ENCODE peak calls at places on chromosomes 12 and 14, in ten cellular contexts. H is sigmoid colon, E is GM23338, K is K562, U is endothelial cell of umbilical vein, S is transverse colon, V is stomach, Y is breast epithelium, D is GM12878, F is esophagus muscularis mucosa. O is an unnamed sample.
A peak's percentile ranks its signal among the peaks of the same experiment; 100 is the strongest.

GRCh38 chr14:35814371-35815005 is 5.4 kb upstream of the RALGAPA1 start:
- DNase-seq in H (no peak), E (peak; percentile 87), K (peak; percentile 28), U (peak; percentile 66), S (peak; percentile 77), V (peak; percentile 67), Y (no peak), D (no peak), F (no peak), O (peak; percentile 78)

GRCh38 chr12:128381537-128381936 is 114.6 kb downstream of the TMEM132C start:
- DNase-seq in H (no peak), E (no peak), K (no peak), U (no peak), S (no peak), V (no peak), Y (no peak), D (no peak), F (no peak), O (no peak)

GRCh38 chr12:12748051-12748450 is 30.9 kb downstream of the CDKN1B start:
- DNase-seq in H (no peak), E (no peak), K (no peak), U (no peak), S (no peak), V (no peak), Y (no peak), D (no peak), F (no peak), O (no peak)

GRCh38 chr14:70156602-70157001 is 32.1 kb downstream of the SLC8A3 start:
- DNase-seq in H (no peak), E (no peak), K (no peak), U (no peak), S (no peak), V (no peak), Y (no peak), D (no peak), F (no peak), O (no peak)

GRCh38 chr14:100532916-100533630 is 54.1 kb downstream of the BEGAIN start:
- DNase-seq in H (peak; percentile 74), E (no peak), K (no peak), U (no peak), S (no peak), V (peak; percentile 24), Y (peak; percentile 57), D (no peak), F (peak; percentile 85), O (peak; percentile 92)

GRCh38 chr14:51677276-51677675 is 25.6 kb downstream of the FRMD6 start:
- DNase-seq in H (no peak), E (no peak), K (no peak), U (no peak), S (no peak), V (no peak), Y (no peak), D (no peak), F (no peak), O (no peak)

GRCh38 chr12:68189766-68190700 is 30.5 kb upstream of the IFNG start:
- DNase-seq in H (no peak), E (no peak), K (no peak), U (no peak), S (no peak), V (no peak), Y (no peak), D (no peak), F (no peak), O (no peak)

GRCh38 chr12:56162468-56163290 is 4.5 kb downstream of the MYL6 start:
- DNase-seq in H (no peak), E (peak; percentile 64), K (no peak), U (no peak), S (no peak), V (no peak), Y (no peak), D (no peak), F (no peak), O (no peak)

GRCh38 chr12:68240975-68241374 is 12.4 kb downstream of the IL22 start:
- DNase-seq in H (no peak), E (no peak), K (no peak), U (peak; percentile 8), S (peak; percentile 29), V (no peak), Y (no peak), D (peak; percentile 86), F (no peak), O (no peak)

GRCh38 chr14:74407801-74408154 is 18.2 kb downstream of the SYNDIG1L start:
- DNase-seq in H (no peak), E (no peak), K (no peak), U (no peak), S (no peak), V (no peak), Y (no peak), D (no peak), F (no peak), O (no peak)

DNA sequence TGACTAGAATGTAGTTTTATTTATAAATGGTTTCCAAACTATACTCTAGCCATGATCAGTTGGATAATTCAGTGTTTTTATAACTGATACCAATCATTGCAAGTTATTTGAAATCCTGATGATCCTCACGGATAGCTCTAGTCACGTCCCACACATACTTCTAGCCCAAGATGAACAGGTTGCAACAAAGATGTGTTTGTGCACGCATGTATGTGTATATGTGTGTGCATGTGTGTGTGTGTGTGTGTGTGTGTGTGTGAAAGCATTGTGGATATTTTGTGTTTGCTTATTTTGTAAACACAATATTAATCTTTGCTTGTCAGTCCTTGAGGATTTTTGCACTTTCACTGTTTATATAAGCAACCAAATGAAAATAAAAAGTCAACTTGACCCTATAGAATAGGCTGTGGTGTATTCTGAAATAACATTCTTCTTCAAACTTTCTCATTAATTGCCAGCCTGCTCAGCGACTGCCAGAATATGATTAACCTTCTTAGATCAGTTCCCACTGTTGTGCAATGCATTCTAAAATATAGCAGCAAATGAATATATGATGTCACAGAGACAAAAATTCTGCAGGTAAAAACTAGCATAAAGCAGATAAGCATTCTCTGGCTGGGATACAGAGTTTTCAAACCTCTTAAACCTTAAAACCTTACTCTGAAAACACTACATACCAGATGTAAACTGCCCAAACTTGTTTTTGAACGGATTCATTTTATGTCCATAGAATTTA is 48.8 kb upstream of the HIF1A start:
- DNase-seq in H (no peak), E (no peak), K (no peak), U (no peak), S (no peak), V (no peak), Y (no peak), D (no peak), F (no peak), O (no peak)
- TF ChIP-seq POLR2AphosphoS5 in H (no peak), E (no peak), K (no peak), U (no peak), S (no peak), V (no peak), Y (no peak), D (no peak), F (no peak), O (no peak)

DNA sequence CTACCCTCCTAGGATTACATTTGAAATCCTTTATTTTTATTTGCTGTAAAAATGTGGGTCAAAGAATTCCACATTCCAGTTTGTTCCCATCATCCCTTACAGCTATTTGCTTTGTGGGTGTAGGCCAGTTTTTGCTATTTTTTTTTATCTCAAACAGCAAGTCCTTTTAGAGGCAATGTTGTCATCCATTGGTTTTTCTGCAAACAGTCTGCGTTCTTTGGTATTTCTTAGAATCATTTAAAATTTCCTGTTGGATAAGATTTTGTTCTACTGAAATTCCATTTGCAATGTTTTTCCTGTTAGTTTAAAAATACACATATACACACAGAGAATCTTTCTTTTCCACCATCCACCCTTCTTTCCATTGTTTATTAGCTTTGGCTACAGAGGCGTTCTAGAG is 53.3 kb upstream of the STK38L start:
- DNase-seq in H (no peak), E (no peak), K (no peak), U (peak; percentile 29), S (no peak), V (no peak), Y (no peak), D (no peak), F (no peak), O (no peak)
- H3K27ac ChIP-seq in H (peak overlapping the region; percentile 86), E (no peak overlapping the region), K (no peak overlapping the region), U (no peak overlapping the region), S (peak overlapping the region; percentile 83), V (peak overlapping the region; percentile 67), Y (no peak overlapping the region), D (no peak overlapping the region), F (peak overlapping the region; percentile 88), O (no peak overlapping the region)

GRCh38 chr12:50988871-50989270 is 36.5 kb downstream of the HIGD1C start:
- DNase-seq in H (no peak), E (no peak), K (no peak), U (peak; percentile 60), S (no peak), V (no peak), Y (no peak), D (no peak), F (no peak), O (no peak)

GRCh38 chr12:50984899-50985298 is 32.6 kb downstream of the HIGD1C start:
- DNase-seq in H (no peak), E (no peak), K (no peak), U (no peak), S (no peak), V (no peak), Y (no peak), D (no peak), F (no peak), O (no peak)

GRCh38 chr12:50988051-50988450 is 35.7 kb downstream of the HIGD1C start:
- DNase-seq in H (no peak), E (no peak), K (no peak), U (no peak), S (no peak), V (no peak), Y (no peak), D (no peak), F (no peak), O (no peak)

GRCh38 chr12:50985322-50985721 is 33.0 kb downstream of the HIGD1C start:
- DNase-seq in H (peak; percentile 67), E (no peak), K (no peak), U (peak; percentile 94), S (no peak), V (no peak), Y (no peak), D (no peak), F (no peak), O (no peak)

DNA sequence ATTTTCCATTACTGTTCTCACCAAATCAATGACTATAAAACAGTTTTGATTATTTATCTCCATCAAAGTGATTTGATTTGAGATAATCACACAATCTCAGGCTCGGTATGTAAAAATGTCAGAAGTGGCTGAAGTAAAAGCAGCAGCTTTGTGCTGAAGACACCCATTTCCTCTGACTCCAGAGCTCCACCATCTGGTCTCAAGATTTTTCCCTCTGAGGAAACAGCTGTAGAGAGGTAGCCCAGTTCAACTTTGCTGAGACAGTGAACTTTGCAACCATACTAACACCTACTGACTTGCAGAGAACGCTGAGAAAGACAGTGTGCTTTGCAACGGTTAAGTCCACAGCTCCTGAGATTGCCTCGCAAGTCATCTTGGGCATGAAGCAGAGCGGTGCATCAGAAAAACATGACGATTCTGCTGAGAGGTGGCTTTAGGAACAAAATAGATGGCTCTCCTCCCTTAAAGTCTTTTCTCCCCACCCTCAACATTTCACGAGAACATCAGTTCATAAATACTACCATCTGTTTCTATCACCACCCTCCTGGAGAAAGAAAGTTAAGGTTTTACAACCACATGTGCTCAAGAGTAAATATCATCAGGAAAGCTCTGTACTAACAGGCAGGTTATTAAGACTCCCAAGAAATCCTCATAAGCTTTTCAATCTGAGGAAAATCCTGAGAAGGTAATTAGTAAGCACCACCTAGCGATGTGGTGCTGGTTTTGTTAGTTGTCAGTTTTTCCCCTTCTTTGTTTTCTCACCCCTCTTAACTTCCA is 34.8 kb downstream of the HIGD1C start:
- DNase-seq in H (peak; percentile 71), E (peak; percentile 83), K (peak; percentile 27), U (peak; percentile 81), S (peak; percentile 63), V (peak; percentile 49), Y (no peak), D (no peak), F (no peak), O (peak; percentile 47)
- TF ChIP-seq POLR2AphosphoS5 in H (peak; percentile 25), E (no peak), K (no peak), U (no peak), S (no peak), V (peak; percentile 61), Y (peak; percentile 47), D (no peak), F (peak; percentile 51), O (no peak)

GRCh38 chr12:116538682-116539264 is 20.4 kb upstream of the MAP1LC3B2 start:
- DNase-seq in H (no peak), E (peak; percentile 44), K (no peak), U (no peak), S (no peak), V (no peak), Y (no peak), D (no peak), F (no peak), O (no peak)
- H3K27ac ChIP-seq in H (peak overlapping the region; percentile 38), E (peak overlapping the region; percentile 34), K (no peak overlapping the region), U (no peak overlapping the region), S (peak overlapping the region; percentile 65), V (peak overlapping the region; percentile 25), Y (peak overlapping the region; percentile 35), D (peak overlapping the region; percentile 63), F (peak overlapping the region; percentile 61), O (no peak overlapping the region)